ENCODE peak calls at places on chromosomes 16 and 17, in ten cellular contexts. K is psoas muscle; A is EL; W is B cell; L is NCI-H446; X is stimulated activated CD4-positive, alpha-beta T cell treated with anti-CD3 and anti-CD28 coated beads, Interleukin-4, amount 100 ng/mL, for 24 hours; O is naive thymus-derived CD4-positive, alpha-beta T cell; F is NCI-H1048; I is bronchial epithelial cell; D is pulmonary artery endothelial cell. E is an unnamed sample.
A peak's percentile ranks its signal among the peaks of the same experiment; 100 is the strongest.

GRCh38 chr17:5769936-5770335 is 185.6 kb upstream of the NLRP1 start:
- DNase-seq in D (no peak), K (no peak), O (no peak), A (no peak), L (peak; percentile 53), I (no peak), F (no peak), X (no peak), W (no peak), E (no peak)

GRCh38 chr16:86403541-86404163 is 106.7 kb upstream of the FOXF1 start:
- DNase-seq in O (no peak), F (no peak), L (no peak), K (no peak), D (no peak), I (no peak), A (no peak), W (no peak), X (no peak), E (no peak)

GRCh38 chr16:17416461-17417221 is 54.1 kb downstream of the XYLT1 start:
- DNase-seq in F (no peak), W (peak; percentile 88), L (no peak), I (no peak), K (no peak), X (peak; percentile 62), O (peak; percentile 65), D (no peak), A (peak; percentile 41), E (peak; percentile 92)

GRCh38 chr16:4319454-4319853 is 3.6 kb downstream of the GLIS2 start:
- DNase-seq in F (no peak), K (peak; percentile 53), A (no peak), I (no peak), D (no peak), L (no peak), X (peak; percentile 59), O (no peak), W (peak; percentile 62), E (peak; percentile 21)

GRCh38 chr17:68431661-68432071 is 25.6 kb downstream of the WIPI1 start:
- DNase-seq in K (no peak), L (peak; percentile 33), D (no peak), A (peak; percentile 18), I (peak; percentile 7), F (no peak), X (peak; percentile 56), W (no peak), O (peak; percentile 67), E (peak; percentile 73)

GRCh38 chr17:2814499-2815341 is 18.5 kb downstream of the RAP1GAP2 start:
- DNase-seq in O (peak; percentile 98), A (no peak), W (peak; percentile 93), X (peak; percentile 88), D (no peak), K (no peak), I (no peak), F (no peak), L (no peak), E (peak; percentile 89)

GRCh38 chr17:37392024-37392590 is 14.5 kb downstream of the ACACA start:
- DNase-seq in L (no peak), W (no peak), A (peak; percentile 95), F (no peak), D (no peak), K (no peak), X (no peak), I (peak; percentile 42), O (no peak), E (no peak)

GRCh38 chr16:89982318-89982717 is 33.8 kb downstream of the DEF8 start:
- DNase-seq in F (no peak), O (no peak), W (no peak), L (no peak), D (no peak), A (no peak), K (no peak), X (no peak), I (peak; percentile 79), E (no peak)

GRCh38 chr17:82236142-82236971 is 7.5 kb downstream of the SLC16A3 start:
- DNase-seq in A (no peak), I (no peak), X (peak; percentile 75), L (peak; percentile 78), W (peak; percentile 56), D (no peak), O (peak; percentile 71), F (no peak), K (peak; percentile 81), E (peak; percentile 78)

GRCh38 chr17:72590882-72591499 is 470.2 kb downstream of the SOX9 start:
- DNase-seq in L (no peak), K (no peak), I (no peak), O (no peak), D (no peak), F (no peak), A (peak; percentile 22), X (no peak), W (no peak), E (no peak)

GRCh38 chr17:47707056-47707791 is 13.3 kb downstream of the TBKBP1 start:
- DNase-seq in A (no peak), K (no peak), D (no peak), X (no peak), L (no peak), O (no peak), I (no peak), W (no peak), F (no peak), E (no peak)

GRCh38 chr16:85663891-85664321 is 24.8 kb downstream of the GINS2 start:
- DNase-seq in A (no peak), X (no peak), W (no peak), K (peak; percentile 60), L (peak; percentile 71), I (no peak), F (no peak), D (no peak), O (no peak), E (no peak)

GRCh38 chr16:89918453-89919347 is at the start of gene MC1R:
- DNase-seq in L (no peak), W (no peak), A (peak; percentile 53), O (no peak), I (no peak), F (no peak), K (no peak), D (no peak), X (no peak), E (peak; percentile 87)

GRCh38 chr16:19165101-19165500 is 2.9 kb upstream of the SYT17 start:
- DNase-seq in I (no peak), F (no peak), K (no peak), W (no peak), A (no peak), D (no peak), X (no peak), L (no peak), O (no peak), E (no peak)

GRCh38 chr17:47315451-47316266 is 8.1 kb upstream of the EFCAB13 start:
- DNase-seq in W (peak; percentile 59), D (no peak), K (no peak), O (peak; percentile 48), X (peak; percentile 40), A (peak; percentile 86), F (peak; percentile 16), L (peak; percentile 73), I (peak; percentile 82), E (peak; percentile 80)

GRCh38 chr16:13607289-13607688 is 312.7 kb upstream of the ERCC4 start:
- DNase-seq in O (no peak), X (no peak), D (no peak), W (no peak), I (no peak), K (no peak), L (no peak), F (no peak), A (no peak), E (no peak)

GRCh38 chr16:11128211-11129123 is 127.5 kb downstream of the SOCS1 start:
- DNase-seq in L (no peak), W (no peak), O (no peak), I (peak; percentile 58), F (no peak), X (no peak), D (no peak), K (no peak), A (peak; percentile 68), E (no peak)

GRCh38 chr16:77679336-77679735 is 43.0 kb upstream of the NUDT7 start:
- DNase-seq in D (no peak), F (no peak), I (no peak), O (no peak), A (no peak), W (no peak), K (no peak), L (no peak), X (no peak), E (no peak)

GRCh38 chr17:35022536-35023063 is 40.9 kb downstream of the RFFL start:
- DNase-seq in F (no peak), W (peak; percentile 50), I (peak; percentile 90), L (no peak), D (peak; percentile 87), X (peak; percentile 80), K (peak; percentile 72), O (peak; percentile 54), A (peak; percentile 88), E (no peak)

GRCh38 chr17:55245986-55246385 is 18.8 kb upstream of the HLF start:
- DNase-seq in D (no peak), A (no peak), O (no peak), X (no peak), K (no peak), I (no peak), F (no peak), L (no peak), W (no peak), E (no peak)

E was measured in OCI-LY7.